ENCODE peak calls at places on chromosomes 7 and 10, in six cellular contexts. One of them, this sample, is unnamed.

GRCh38 chr10:129958686-129959543 is 5.2 kb downstream of the EBF3 start:
- DNase-seq in SK-N-SH: no peak
- DNase-seq in HCT116: no peak
- DNase-seq in H1: peak; percentile 76
- DNase-seq in HepG2: no peak
- DNase-seq in GM12878: no peak
- DNase-seq in this sample: no peak

GRCh38 chr10:100528885-100529472 is 692 bp downstream of the NDUFB8 start:
- DNase-seq in HepG2: no peak
- DNase-seq in GM12878: no peak
- DNase-seq in HCT116: no peak
- DNase-seq in SK-N-SH: no peak
- DNase-seq in H1: no peak
- DNase-seq in this sample: no peak

GRCh38 chr10:36717118-36717517 is 408.3 kb upstream of the ANKRD30A start:
- DNase-seq in SK-N-SH: no peak
- DNase-seq in GM12878: no peak
- DNase-seq in HCT116: no peak
- DNase-seq in HepG2: no peak
- DNase-seq in H1: no peak
- DNase-seq in this sample: no peak

GRCh38 chr7:142438235-142438922 is 180.5 kb upstream of the PRSS58 start:
- DNase-seq in GM12878: no peak
- DNase-seq in H1: peak; percentile 61
- DNase-seq in HepG2: peak; percentile 9
- DNase-seq in HCT116: peak; percentile 49
- DNase-seq in SK-N-SH: peak; percentile 61
- DNase-seq in this sample: no peak

GRCh38 chr7:143384741-143385631 is 3.8 kb downstream of the ZYX start:
- DNase-seq in HCT116: no peak
- DNase-seq in SK-N-SH: no peak
- DNase-seq in H1: no peak
- DNase-seq in GM12878: no peak
- DNase-seq in HepG2: no peak
- DNase-seq in this sample: no peak

GRCh38 chr7:128737867-128738390 is 1.2 kb upstream of the CALU start:
- DNase-seq in SK-N-SH: no peak
- DNase-seq in GM12878: no peak
- DNase-seq in H1: no peak
- DNase-seq in HepG2: peak; percentile 7
- DNase-seq in HCT116: peak; percentile 13
- DNase-seq in this sample: no peak

GRCh38 chr10:78255214-78255613 is 221.6 kb downstream of the RPS24 start:
- DNase-seq in HepG2: no peak
- DNase-seq in H1: no peak
- DNase-seq in HCT116: no peak
- DNase-seq in SK-N-SH: no peak
- DNase-seq in GM12878: no peak
- DNase-seq in this sample: no peak

GRCh38 chr10:86071145-86071544 is 295.4 kb downstream of the GRID1 start:
- DNase-seq in HepG2: no peak
- DNase-seq in H1: peak; percentile 19
- DNase-seq in HCT116: no peak
- DNase-seq in SK-N-SH: no peak
- DNase-seq in GM12878: no peak
- DNase-seq in this sample: no peak

GRCh38 chr10:19588608-19589007 is 227.6 kb upstream of the PLXDC2 start:
- DNase-seq in GM12878: no peak
- DNase-seq in SK-N-SH: no peak
- DNase-seq in HCT116: no peak
- DNase-seq in H1: no peak
- DNase-seq in HepG2: no peak
- DNase-seq in this sample: no peak

GRCh38 chr10:86960003-86960862 is 1.8 kb downstream of the SNCG start:
- DNase-seq in H1: peak; percentile 81
- DNase-seq in SK-N-SH: peak; percentile 76
- DNase-seq in GM12878: peak; percentile 35
- DNase-seq in HepG2: peak; percentile 68
- DNase-seq in HCT116: peak; percentile 64
- DNase-seq in this sample: peak; percentile 71

GRCh38 chr7:138962561-138963270 is 18.5 kb downstream of the KIAA1549 start:
- DNase-seq in GM12878: no peak
- DNase-seq in HCT116: no peak
- DNase-seq in SK-N-SH: no peak
- DNase-seq in HepG2: no peak
- DNase-seq in H1: no peak
- DNase-seq in this sample: no peak

GRCh38 chr10:70930251-70931000 is 42.1 kb upstream of the PCBD1 start:
- DNase-seq in HCT116: no peak
- DNase-seq in GM12878: no peak
- DNase-seq in SK-N-SH: no peak
- DNase-seq in HepG2: no peak
- DNase-seq in H1: no peak
- DNase-seq in this sample: no peak

GRCh38 chr10:3248526-3249255 is 76.1 kb upstream of the PITRM1 start:
- DNase-seq in GM12878: no peak
- DNase-seq in HepG2: no peak
- DNase-seq in HCT116: peak; percentile 75
- DNase-seq in SK-N-SH: no peak
- DNase-seq in H1: no peak
- DNase-seq in this sample: peak; percentile 37

GRCh38 chr7:126398285-126398684 is 854.5 kb downstream of the GRM8 start:
- DNase-seq in HepG2: no peak
- DNase-seq in GM12878: no peak
- DNase-seq in SK-N-SH: no peak
- DNase-seq in H1: no peak
- DNase-seq in HCT116: no peak
- DNase-seq in this sample: no peak

GRCh38 chr10:18140149-18140956 is at the start of gene CACNB2:
- DNase-seq in HCT116: no peak
- DNase-seq in H1: peak; percentile 77
- DNase-seq in GM12878: no peak
- DNase-seq in SK-N-SH: peak; percentile 86
- DNase-seq in HepG2: peak; percentile 10
- DNase-seq in this sample: peak; percentile 58

GRCh38 chr7:101911011-101911799 is 93.8 kb downstream of the CUX1 start:
- DNase-seq in HCT116: no peak
- DNase-seq in GM12878: no peak
- DNase-seq in H1: no peak
- DNase-seq in HepG2: no peak
- DNase-seq in SK-N-SH: no peak
- DNase-seq in this sample: no peak

GRCh38 chr10:100148353-100149211 is 37.2 kb downstream of the ERLIN1 start:
- DNase-seq in SK-N-SH: no peak
- DNase-seq in HCT116: peak; percentile 60
- DNase-seq in H1: no peak
- DNase-seq in GM12878: peak; percentile 61
- DNase-seq in HepG2: peak; percentile 43
- DNase-seq in this sample: no peak

GRCh38 chr10:36455481-36456119 is 669.8 kb upstream of the ANKRD30A start:
- DNase-seq in GM12878: no peak
- DNase-seq in SK-N-SH: no peak
- DNase-seq in H1: no peak
- DNase-seq in HepG2: no peak
- DNase-seq in HCT116: no peak
- DNase-seq in this sample: no peak

GRCh38 chr7:36261019-36261754 is 108.1 kb downstream of the EEPD1 start:
- DNase-seq in HCT116: no peak
- DNase-seq in SK-N-SH: no peak
- DNase-seq in HepG2: no peak
- DNase-seq in H1: no peak
- DNase-seq in GM12878: no peak
- DNase-seq in this sample: no peak

GRCh38 chr10:46518028-46518725 is 38.3 kb downstream of the GPRIN2 start:
- DNase-seq in HCT116: no peak
- DNase-seq in HepG2: no peak
- DNase-seq in SK-N-SH: no peak
- DNase-seq in GM12878: no peak
- DNase-seq in H1: peak; percentile 43
- DNase-seq in this sample: peak; percentile 12

GRCh38 chr10:50607526-50607925 is 16.2 kb downstream of the SGMS1 start:
- DNase-seq in HepG2: no peak
- DNase-seq in HCT116: no peak
- DNase-seq in H1: no peak
- DNase-seq in GM12878: no peak
- DNase-seq in SK-N-SH: no peak
- DNase-seq in this sample: no peak

GRCh38 chr7:1380211-1380815 is 79.0 kb downstream of the MICALL2 start:
- DNase-seq in GM12878: no peak
- DNase-seq in HCT116: no peak
- DNase-seq in SK-N-SH: peak; percentile 34
- DNase-seq in HepG2: no peak
- DNase-seq in H1: no peak
- DNase-seq in this sample: no peak

GRCh38 chr10:32963102-32963501 is 5.1 kb upstream of the ITGB1 start:
- DNase-seq in HCT116: no peak
- DNase-seq in SK-N-SH: no peak
- DNase-seq in GM12878: no peak
- DNase-seq in HepG2: no peak
- DNase-seq in H1: no peak
- DNase-seq in this sample: no peak

GRCh38 chr7:141158562-141158961 is 84.7 kb downstream of the TMEM178B start:
- DNase-seq in GM12878: peak; percentile 34
- DNase-seq in H1: no peak
- DNase-seq in SK-N-SH: no peak
- DNase-seq in HCT116: peak; percentile 38
- DNase-seq in HepG2: no peak
- DNase-seq in this sample: no peak

GRCh38 chr7:81801532-81801931 is 31.7 kb upstream of the HGF start:
- DNase-seq in HepG2: no peak
- DNase-seq in SK-N-SH: no peak
- DNase-seq in GM12878: no peak
- DNase-seq in HCT116: no peak
- DNase-seq in H1: no peak
- DNase-seq in this sample: no peak

GRCh38 chr7:673681-674453 is 52.6 kb upstream of the DNAAF5 start:
- DNase-seq in HepG2: no peak
- DNase-seq in GM12878: no peak
- DNase-seq in SK-N-SH: no peak
- DNase-seq in H1: no peak
- DNase-seq in HCT116: no peak
- DNase-seq in this sample: no peak

GRCh38 chr10:29239569-29240472 is 49.0 kb upstream of the LYZL1 start:
- DNase-seq in H1: peak; percentile 76
- DNase-seq in GM12878: no peak
- DNase-seq in HepG2: peak; percentile 57
- DNase-seq in HCT116: peak; percentile 43
- DNase-seq in SK-N-SH: peak; percentile 52
- DNase-seq in this sample: peak; percentile 18

DNA sequence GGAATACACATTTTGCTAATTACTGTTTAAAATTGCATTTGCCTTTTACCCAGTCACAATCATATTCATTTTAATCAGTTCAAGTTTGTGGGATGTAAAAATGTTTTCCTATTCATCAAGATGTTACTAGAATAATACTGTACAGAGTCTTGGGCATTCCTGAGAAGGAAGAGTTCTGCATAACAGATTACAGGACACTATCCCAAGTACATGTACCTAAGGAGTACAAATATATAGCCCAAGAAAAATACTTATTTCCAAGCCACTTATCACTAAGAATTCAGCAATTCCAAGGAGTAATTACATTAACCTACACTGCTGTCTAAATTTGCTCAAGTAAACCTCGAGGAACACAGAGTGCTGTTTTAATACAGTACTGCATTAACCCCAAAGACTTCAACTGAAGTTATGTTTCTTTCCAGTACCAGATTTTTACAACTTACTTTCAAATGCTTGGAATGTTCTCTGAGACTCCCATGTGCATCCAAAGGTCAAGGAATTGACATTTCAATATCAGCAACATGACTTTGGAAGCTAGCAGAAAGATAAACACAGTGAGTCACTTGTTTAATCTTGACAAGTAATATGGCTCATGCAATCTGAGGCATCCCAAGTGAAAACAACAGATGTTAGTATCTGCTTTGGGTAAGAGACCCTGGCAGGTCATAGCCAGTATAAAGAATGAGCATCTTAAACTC is 125.4 kb upstream of the BET1 start:
- DNase-seq in H1: no peak
- DNase-seq in HCT116: no peak
- DNase-seq in SK-N-SH: no peak
- DNase-seq in GM12878: no peak
- DNase-seq in HepG2: peak; percentile 19
- DNase-seq in this sample: no peak
- TF ChIP-seq JUND in H1: no peak
- TF ChIP-seq JUND in HCT116: no peak
- TF ChIP-seq JUND in SK-N-SH: peak; percentile 92
- TF ChIP-seq JUND in GM12878: no peak
- TF ChIP-seq JUND in HepG2: no peak
- TF ChIP-seq JUND in this sample: no peak

GRCh38 chr7:90212149-90212495 is 582 bp downstream of the STEAP2 start:
- DNase-seq in GM12878: no peak
- DNase-seq in HCT116: no peak
- DNase-seq in SK-N-SH: no peak
- DNase-seq in H1: no peak
- DNase-seq in HepG2: no peak
- DNase-seq in this sample: no peak
- TF ChIP-seq JUND in GM12878: no peak
- TF ChIP-seq JUND in HCT116: no peak
- TF ChIP-seq JUND in SK-N-SH: no peak
- TF ChIP-seq JUND in H1: no peak
- TF ChIP-seq JUND in HepG2: no peak
- TF ChIP-seq JUND in this sample: no peak

DNA sequence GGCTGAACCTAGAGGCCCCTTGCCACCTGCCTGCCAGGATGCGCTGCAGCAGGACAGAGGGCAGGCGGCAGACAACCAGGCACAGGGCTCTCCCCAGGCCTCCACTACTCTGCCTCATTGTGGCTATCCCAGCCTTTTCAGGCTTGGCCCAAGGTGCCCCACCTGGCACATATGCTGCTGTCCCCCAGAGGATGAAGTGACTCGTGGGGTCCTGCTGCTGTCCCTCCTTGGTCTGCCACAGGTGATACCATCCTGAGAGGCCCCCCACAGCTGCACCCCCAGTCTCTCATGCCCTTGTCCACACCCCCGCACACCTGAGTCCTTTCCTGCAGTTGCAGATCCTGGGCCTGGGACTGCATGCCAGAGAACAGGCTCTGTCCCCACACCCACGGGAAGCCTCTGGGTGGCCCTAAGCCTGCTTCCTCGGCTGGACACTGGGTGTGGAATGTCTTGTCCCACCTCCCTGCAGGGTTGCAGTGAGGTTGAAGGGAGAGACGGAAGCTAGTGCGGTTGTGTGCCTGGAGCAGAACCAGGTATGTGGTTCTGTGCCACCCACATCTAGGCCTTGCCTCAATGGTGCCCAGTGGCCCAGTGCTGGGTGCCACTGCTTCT is 55.3 kb downstream of the RASGEF1A start:
- DNase-seq in SK-N-SH: no peak
- DNase-seq in HCT116: no peak
- DNase-seq in HepG2: no peak
- DNase-seq in GM12878: no peak
- DNase-seq in H1: no peak
- DNase-seq in this sample: no peak
- TF ChIP-seq JUND in SK-N-SH: no peak
- TF ChIP-seq JUND in HCT116: no peak
- TF ChIP-seq JUND in HepG2: no peak
- TF ChIP-seq JUND in GM12878: no peak
- TF ChIP-seq JUND in H1: no peak
- TF ChIP-seq JUND in this sample: no peak

GRCh38 chr7:55436457-55436856 is 71.3 kb downstream of the LANCL2 start:
- DNase-seq in GM12878: no peak
- DNase-seq in HCT116: no peak
- DNase-seq in SK-N-SH: no peak
- DNase-seq in HepG2: no peak
- DNase-seq in H1: no peak
- DNase-seq in this sample: no peak
- TF ChIP-seq JUND in GM12878: no peak
- TF ChIP-seq JUND in HCT116: no peak
- TF ChIP-seq JUND in SK-N-SH: no peak
- TF ChIP-seq JUND in HepG2: no peak
- TF ChIP-seq JUND in H1: no peak
- TF ChIP-seq JUND in this sample: no peak